ENCODE peak calls at places on chromosomes 1 and 21, in eight cellular contexts. W, B, O, T, Y, H, R and A are unnamed samples. For H3K4me1, the result is how much of the 10 kb centered on the place peaks cover.

GRCh38 chr21:31316488-31317169 is 27.4 kb downstream of the TIAM1 start:
- DNase-seq in W (no peak), B (no peak), O (no peak), T (no peak), Y (no peak), H (no peak), R (no peak), A (no peak)

GRCh38 chr1:115668579-115668978 is 26.8 kb downstream of the VANGL1 start:
- DNase-seq in W (no peak), B (no peak), O (no peak), T (no peak), Y (no peak), H (no peak), R (peak), A (no peak)

GRCh38 chr1:170685166-170685565 is 21.2 kb downstream of the PRRX1 start:
- DNase-seq in W (no peak), B (no peak), O (no peak), T (no peak), Y (no peak), H (no peak), R (no peak), A (no peak)

GRCh38 chr1:42179275-42179674 is 14.7 kb upstream of the GUCA2A start:
- DNase-seq in W (no peak), B (no peak), O (no peak), T (no peak), Y (no peak), H (no peak), R (no peak), A (no peak)

GRCh38 chr21:14773777-14774345 is 227.7 kb upstream of the SAMSN1 start:
- DNase-seq in W (no peak), B (peak), O (no peak), T (peak), Y (peak), H (peak), R (peak), A (peak)

GRCh38 chr1:76868154-76868882 is 1.0 kb downstream of the ST6GALNAC5 start:
- DNase-seq in W (peak), B (no peak), O (peak), T (no peak), Y (peak), H (no peak), R (peak), A (peak)

GRCh38 chr1:234134878-234135277 is 230.4 kb downstream of the SLC35F3 start:
- DNase-seq in W (no peak), B (no peak), O (no peak), T (no peak), Y (no peak), H (no peak), R (no peak), A (no peak)

GRCh38 chr21:46509760-46510159 is 51.1 kb downstream of the DIP2A start:
- DNase-seq in W (no peak), B (peak), O (peak), T (peak), Y (peak), H (peak), R (no peak), A (no peak)

GRCh38 chr1:36884029-36884701 is 150.2 kb downstream of the GRIK3 start:
- DNase-seq in W (no peak), B (no peak), O (no peak), T (no peak), Y (peak), H (no peak), R (no peak), A (peak)

GRCh38 chr1:58041621-58042020 is 504.9 kb downstream of the OMA1 start:
- DNase-seq in W (no peak), B (no peak), O (no peak), T (no peak), Y (no peak), H (no peak), R (no peak), A (no peak)

GRCh38 chr1:111161843-111162242 is 21.8 kb downstream of the CEPT1 start:
- DNase-seq in W (no peak), B (no peak), O (no peak), T (no peak), Y (no peak), H (no peak), R (peak), A (no peak)

GRCh38 chr1:229365574-229365973 is 22.7 kb upstream of the CCSAP start:
- DNase-seq in W (no peak), B (no peak), O (no peak), T (no peak), Y (no peak), H (no peak), R (no peak), A (no peak)

GRCh38 chr1:39063775-39064174 is 37.6 kb downstream of the NDUFS5 start:
- DNase-seq in W (no peak), B (no peak), O (no peak), T (no peak), Y (no peak), H (no peak), R (no peak), A (no peak)

GRCh38 chr1:70504176-70504820 is 93.2 kb downstream of the CTH start:
- DNase-seq in W (no peak), B (peak), O (no peak), T (peak), Y (no peak), H (no peak), R (peak), A (no peak)

GRCh38 chr1:240766831-240767230 is 154.9 kb upstream of the GREM2 start:
- DNase-seq in W (no peak), B (no peak), O (no peak), T (no peak), Y (no peak), H (no peak), R (no peak), A (no peak)

GRCh38 chr1:21490774-21491482 is 18.3 kb upstream of the ALPL start:
- DNase-seq in W (no peak), B (peak), O (peak), T (peak), Y (no peak), H (no peak), R (peak), A (no peak)

GRCh38 chr1:156689960-156690672 is 12.9 kb upstream of the NES start:
- DNase-seq in W (no peak), B (no peak), O (no peak), T (no peak), Y (no peak), H (no peak), R (no peak), A (no peak)

GRCh38 chr1:99370476-99370875 is 106.2 kb downstream of the PLPPR4 start:
- DNase-seq in W (no peak), B (no peak), O (no peak), T (no peak), Y (no peak), H (no peak), R (no peak), A (no peak)

GRCh38 chr1:15730936-15731335 is 5.1 kb upstream of the SLC25A34 start:
- DNase-seq in W (no peak), B (no peak), O (no peak), T (no peak), Y (no peak), H (no peak), R (no peak), A (no peak)

GRCh38 chr1:108041360-108042143 is 76.6 kb upstream of the VAV3 start:
- DNase-seq in W (no peak), B (no peak), O (no peak), T (no peak), Y (no peak), H (no peak), R (no peak), A (no peak)

GRCh38 chr1:110200666-110201065 is 9.4 kb upstream of the KCNC4 start:
- DNase-seq in W (no peak), B (no peak), O (no peak), T (no peak), Y (no peak), H (no peak), R (no peak), A (no peak)

GRCh38 chr1:185396126-185396525 is 79.1 kb upstream of the IVNS1ABP start:
- DNase-seq in W (no peak), B (no peak), O (no peak), T (no peak), Y (no peak), H (no peak), R (no peak), A (no peak)

GRCh38 chr1:87196110-87196509 is 132.6 kb upstream of the LMO4 start:
- DNase-seq in W (no peak), B (no peak), O (no peak), T (no peak), Y (no peak), H (no peak), R (no peak), A (no peak)

GRCh38 chr1:11484321-11484655 is 5.3 kb downstream of the DISP3 start:
- DNase-seq in W (no peak), B (no peak), O (no peak), T (no peak), Y (no peak), H (no peak), R (no peak), A (no peak)

GRCh38 chr1:200082329-200082728 is 54.8 kb downstream of the NR5A2 start:
- DNase-seq in W (no peak), B (no peak), O (no peak), T (no peak), Y (no peak), H (no peak), R (no peak), A (no peak)

GRCh38 chr1:1088036-1088800 is 14.1 kb upstream of the RNF223 start:
- DNase-seq in W (no peak), B (no peak), O (no peak), T (peak), Y (no peak), H (no peak), R (no peak), A (no peak)

GRCh38 chr1:11788549-11789053 is 17.2 kb downstream of the MTHFR start:
- DNase-seq in W (no peak), B (no peak), O (no peak), T (no peak), Y (no peak), H (peak), R (no peak), A (no peak)

GRCh38 chr1:198417041-198417440 is 123.4 kb downstream of the ATP6V1G3 start:
- DNase-seq in W (no peak), B (no peak), O (no peak), T (no peak), Y (no peak), H (no peak), R (no peak), A (no peak)

GRCh38 chr1:208029381-208030319 is 118.7 kb upstream of the CD34 start:
- DNase-seq in W (peak), B (no peak), O (no peak), T (peak), Y (no peak), H (no peak), R (no peak), A (no peak)

GRCh38 chr1:240965581-240966091 is 353.7 kb upstream of the GREM2 start:
- DNase-seq in W (no peak), B (no peak), O (no peak), T (no peak), Y (no peak), H (no peak), R (no peak), A (no peak)

GRCh38 chr1:88685239-88685604 is 1.1 kb downstream of the PKN2 start:
- DNase-seq in W (no peak), B (no peak), O (no peak), T (no peak), Y (no peak), H (no peak), R (no peak), A (no peak)

DNA sequence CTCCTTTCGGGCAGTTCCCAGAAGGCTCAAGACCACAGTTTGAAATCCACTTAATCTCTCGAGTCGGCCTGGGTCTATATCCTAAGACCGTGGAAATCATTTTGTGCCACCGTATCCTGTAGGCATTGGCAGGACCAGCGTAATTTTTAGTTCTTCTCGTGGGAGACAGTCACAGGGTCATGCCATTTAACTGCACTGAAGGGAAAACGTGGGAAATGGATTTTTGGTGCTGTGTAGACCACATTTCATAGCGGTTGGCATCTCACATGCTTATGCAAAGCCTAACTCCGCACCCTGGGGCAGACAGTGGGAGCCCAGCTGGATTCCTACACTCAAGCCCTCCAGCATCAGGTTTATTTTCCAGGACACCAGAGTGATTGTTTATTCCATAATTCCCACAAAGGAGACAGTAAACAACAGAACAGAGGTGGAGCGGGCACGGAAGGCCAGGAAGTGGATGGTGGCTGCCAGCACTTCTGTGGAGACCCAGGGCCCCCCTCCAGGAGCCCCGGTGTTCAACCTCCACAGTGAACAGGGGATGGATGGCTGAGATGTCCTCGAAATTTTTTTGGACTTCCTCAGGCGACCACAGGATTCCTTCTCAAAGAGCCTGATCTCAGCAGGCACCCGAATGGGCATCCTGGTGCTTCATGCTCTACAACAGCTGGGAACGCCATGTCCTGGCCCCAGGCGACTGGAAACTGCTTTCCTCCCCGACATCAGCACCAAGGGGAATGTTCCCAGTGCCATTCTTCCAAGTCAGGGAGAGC is 2.8 kb upstream of the ADARB1 start:
- DNase-seq in W (no peak), B (no peak), O (no peak), T (no peak), Y (no peak), H (no peak), R (no peak), A (no peak)
- H3K4me1 ChIP-seq in W (under half), B (under half), O (under half), T (under half), Y (under half), H (under half), R (under half), A (under half)

GRCh38 chr1:117605811-117606607 is at the start of gene TENT5C:
- DNase-seq in W (peak), B (peak), O (peak), T (peak), Y (peak), H (peak), R (peak), A (peak)

GRCh38 chr1:117607471-117607870 is 1.6 kb downstream of the TENT5C start:
- DNase-seq in W (peak), B (no peak), O (no peak), T (peak), Y (peak), H (peak), R (no peak), A (no peak)

GRCh38 chr1:117608213-117608612 is 2.4 kb downstream of the TENT5C start:
- DNase-seq in W (no peak), B (no peak), O (no peak), T (no peak), Y (no peak), H (no peak), R (no peak), A (no peak)

GRCh38 chr1:117605164-117605810 is 561 bp upstream of the TENT5C start:
- DNase-seq in W (no peak), B (peak), O (no peak), T (no peak), Y (peak), H (peak), R (no peak), A (no peak)

DNA sequence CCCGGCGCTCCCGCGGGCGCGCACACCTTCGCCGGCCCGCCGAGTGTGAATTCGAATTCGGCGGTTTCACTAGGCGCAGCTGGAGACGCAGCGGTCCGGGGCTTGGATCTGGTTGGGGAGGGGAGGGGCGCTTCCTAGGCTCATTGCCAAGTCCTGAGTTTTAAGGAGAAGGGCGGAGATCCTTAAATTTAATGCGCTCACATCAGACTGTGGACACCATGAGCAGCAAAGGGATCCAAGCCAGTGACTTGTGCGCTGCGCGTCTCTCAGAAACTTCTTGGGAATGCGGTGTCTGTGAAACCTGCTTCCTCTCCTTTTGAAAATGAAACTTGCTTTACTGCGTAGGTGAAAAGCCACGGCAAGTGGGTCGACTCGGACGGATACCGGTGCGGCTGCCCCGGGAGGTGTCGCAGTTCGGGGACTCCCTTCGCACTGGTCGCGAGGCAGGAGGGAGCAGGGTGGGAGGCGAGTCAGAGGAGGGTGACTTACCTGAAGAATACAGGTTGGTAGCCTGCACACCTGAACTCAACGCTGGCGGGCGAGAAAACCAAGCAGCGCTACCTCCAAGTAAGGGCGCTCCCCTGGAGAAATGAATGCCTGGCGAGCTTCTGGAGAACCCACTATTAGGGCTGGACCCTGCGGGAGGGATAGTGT is 887 bp downstream of the TENT5C start:
- DNase-seq in W (peak), B (no peak), O (no peak), T (peak), Y (peak), H (peak), R (peak), A (peak)
- TF ChIP-seq EP300 in W (no peak), B (no peak), O (no peak), T (no peak), Y (no peak), H (no peak), R (peak), A (no peak)

DNA sequence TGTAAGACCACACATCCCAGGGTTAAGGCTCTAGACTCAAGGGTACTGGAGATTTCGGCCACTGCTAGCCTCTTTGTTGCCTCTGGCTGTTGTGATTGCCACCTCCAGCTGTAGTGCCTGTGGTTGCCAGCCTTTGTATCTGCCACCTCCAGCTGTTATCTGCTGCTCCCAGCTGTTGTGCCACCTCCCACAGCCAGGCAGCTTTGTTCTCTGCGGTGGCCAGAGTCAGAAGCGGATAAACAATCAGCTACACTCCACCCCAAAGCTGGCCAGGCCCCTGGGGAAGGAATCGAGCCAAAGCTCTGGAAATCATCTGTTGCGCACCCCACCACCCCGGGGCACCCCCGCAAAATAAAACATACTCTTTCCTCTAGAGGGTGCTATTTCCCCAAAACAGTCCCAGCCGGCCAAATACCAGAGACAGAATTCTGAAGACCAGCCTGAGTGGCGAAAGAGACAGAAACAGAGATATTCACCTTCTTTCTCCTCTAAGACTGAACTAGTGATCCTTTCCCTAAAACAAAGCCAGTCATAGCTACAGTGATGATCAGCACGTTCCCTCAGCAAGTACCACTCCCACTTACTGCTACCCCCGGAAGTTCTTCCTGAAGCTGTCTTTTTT is 14.8 kb upstream of the PIGM start:
- DNase-seq in W (peak), B (peak), O (peak), T (peak), Y (peak), H (no peak), R (peak), A (peak)
- TF ChIP-seq POLR2A in W (no peak), B (no peak), O (no peak), T (no peak), Y (no peak), H (no peak), R (no peak), A (no peak)

GRCh38 chr1:206505702-206506375 is 1.5 kb upstream of the RASSF5 start:
- DNase-seq in W (no peak), B (no peak), O (peak), T (no peak), Y (no peak), H (no peak), R (peak), A (no peak)
- H3K4me1 ChIP-seq in W (under half), B (half or more), O (under half), T (under half), Y (under half), H (half or more), R (under half), A (under half)

DNA sequence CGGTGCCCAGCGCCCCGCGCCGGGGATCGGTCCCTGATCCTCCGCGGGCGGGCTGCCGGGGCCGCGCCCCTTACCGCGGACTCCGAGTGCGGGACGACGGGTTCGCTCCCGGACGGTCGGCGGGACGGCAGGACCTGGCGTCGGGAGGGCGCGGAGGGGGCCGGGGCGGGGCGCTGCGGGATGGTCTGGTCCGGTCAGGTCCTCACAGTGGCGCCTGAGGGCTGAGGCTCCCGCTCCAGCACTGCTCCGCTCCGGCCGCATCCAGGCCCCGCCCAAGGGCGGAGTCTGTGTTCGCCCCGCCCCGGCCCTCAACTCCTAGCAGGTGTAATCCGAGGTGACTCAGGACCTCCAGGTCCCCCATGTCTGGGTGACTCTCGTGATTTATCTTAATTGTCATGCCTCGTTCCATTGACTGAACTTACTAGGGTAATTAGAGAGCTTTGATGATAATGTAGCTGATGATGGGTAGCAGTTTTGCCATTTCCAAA is at the start of gene RAB3B:
- DNase-seq in W (peak), B (peak), O (peak), T (peak), Y (peak), H (peak), R (peak), A (no peak)
- TF ChIP-seq EP300 in W (no peak), B (no peak), O (no peak), T (no peak), Y (no peak), H (no peak), R (no peak), A (no peak)

GRCh38 chr21:43768868-43769167 is 7.3 kb downstream of the CSTB start:
- DNase-seq in W (no peak), B (no peak), O (no peak), T (no peak), Y (no peak), H (no peak), R (no peak), A (no peak)

GRCh38 chr21:43767498-43767979 is 8.6 kb downstream of the CSTB start:
- DNase-seq in W (no peak), B (no peak), O (no peak), T (no peak), Y (no peak), H (no peak), R (no peak), A (no peak)

GRCh38 chr21:43764576-43765495 is 11.3 kb downstream of the CSTB start:
- DNase-seq in W (no peak), B (no peak), O (no peak), T (no peak), Y (no peak), H (no peak), R (no peak), A (no peak)

GRCh38 chr21:43767980-43768867 is 7.9 kb downstream of the CSTB start:
- DNase-seq in W (peak), B (no peak), O (peak), T (peak), Y (peak), H (peak), R (peak), A (peak)

GRCh38 chr21:43766734-43767497 is 9.2 kb downstream of the CSTB start:
- DNase-seq in W (peak), B (no peak), O (no peak), T (peak), Y (no peak), H (no peak), R (no peak), A (no peak)
- TF ChIP-seq POLR2A in W (no peak), B (no peak), O (no peak), T (peak), Y (no peak), H (no peak), R (no peak), A (no peak)